ENCODE peak calls at places on chromosomes 12 and 14, in eight cellular contexts. A is fibroblast of lung; I is endothelial cell; K is astrocyte of the spinal cord; T is neural crest cell; V is CD8-positive, alpha-beta T cell; N is left ventricle myocardium inferior; B is astrocyte. J is an unnamed sample.

GRCh38 chr12:123757555-123757954 is 4.5 kb upstream of the DNAH10 start:
- DNase-seq in I (no peak), K (no peak), A (peak; percentile 5), T (no peak), B (no peak), V (no peak), N (no peak), J (peak; percentile 95)

GRCh38 chr12:8914716-8915526 is 612 bp downstream of the PHC1 start:
- DNase-seq in I (peak; percentile 57), A (peak; percentile 63), N (peak; percentile 40), T (peak; percentile 36), K (peak; percentile 58), B (peak; percentile 50), V (peak; percentile 46), J (peak; percentile 61)

GRCh38 chr14:103854822-103855733 is 7.7 kb upstream of the PPP1R13B start:
- DNase-seq in V (no peak), T (no peak), B (no peak), K (no peak), I (peak; percentile 61), N (no peak), A (no peak), J (peak; percentile 55)

GRCh38 chr12:88662093-88662492 is 81.8 kb upstream of the KITLG start:
- DNase-seq in B (no peak), A (no peak), I (no peak), V (no peak), N (no peak), T (no peak), K (no peak), J (no peak)

GRCh38 chr12:103800252-103800771 is 40.7 kb downstream of the NT5DC3 start:
- DNase-seq in T (no peak), V (no peak), B (peak; percentile 80), K (peak; percentile 88), I (no peak), A (peak; percentile 86), N (peak; percentile 67), J (peak; percentile 52)

GRCh38 chr14:73630009-73630780 is 14.6 kb upstream of the DNAL1 start:
- DNase-seq in I (no peak), V (no peak), T (no peak), K (no peak), N (no peak), A (no peak), B (no peak), J (no peak)

GRCh38 chr12:47844264-47845020 is 24.7 kb upstream of the HDAC7 start:
- DNase-seq in A (no peak), N (no peak), V (no peak), I (no peak), T (no peak), K (no peak), B (no peak), J (no peak)

GRCh38 chr12:103392722-103393121 is 103.0 kb downstream of the C12orf42 start:
- DNase-seq in T (no peak), A (no peak), B (no peak), N (no peak), I (no peak), K (no peak), V (no peak), J (no peak)

GRCh38 chr12:102501773-102502172 is 21.4 kb upstream of the IGF1 start:
- DNase-seq in B (no peak), K (no peak), N (no peak), V (no peak), T (no peak), I (no peak), A (no peak), J (no peak)

GRCh38 chr12:45285717-45286116 is 69.8 kb downstream of the ANO6 start:
- DNase-seq in N (no peak), T (no peak), A (no peak), I (no peak), K (no peak), B (no peak), V (no peak), J (no peak)

GRCh38 chr14:61381589-61381988 is 60.2 kb downstream of the PRKCH start:
- DNase-seq in I (no peak), N (no peak), T (no peak), K (no peak), A (no peak), V (no peak), B (no peak), J (peak; percentile 46)

GRCh38 chr12:103503546-103504480 is 8.0 kb upstream of the C12orf42 start:
- DNase-seq in I (peak; percentile 71), K (no peak), V (peak; percentile 45), A (no peak), T (peak; percentile 45), B (no peak), N (no peak), J (peak; percentile 43)

GRCh38 chr12:49823951-49824350 is 4.3 kb downstream of the NCKAP5L start:
- DNase-seq in A (no peak), V (no peak), T (no peak), I (no peak), N (no peak), K (no peak), B (no peak), J (no peak)

GRCh38 chr14:64611358-64612020 is 61.7 kb downstream of the PPP1R36 start:
- DNase-seq in N (no peak), I (no peak), B (no peak), A (no peak), V (no peak), T (no peak), K (no peak), J (no peak)

GRCh38 chr12:101826766-101827368 is 3.9 kb downstream of the GNPTAB start:
- DNase-seq in A (no peak), V (no peak), T (no peak), N (no peak), I (no peak), B (no peak), K (no peak), J (no peak)

GRCh38 chr12:57844725-57845477 is 1.6 kb downstream of the CTDSP2 start:
- DNase-seq in K (peak; percentile 66), T (no peak), B (peak; percentile 61), I (peak; percentile 37), V (no peak), N (peak; percentile 70), A (peak; percentile 73), J (peak; percentile 84)

DNA sequence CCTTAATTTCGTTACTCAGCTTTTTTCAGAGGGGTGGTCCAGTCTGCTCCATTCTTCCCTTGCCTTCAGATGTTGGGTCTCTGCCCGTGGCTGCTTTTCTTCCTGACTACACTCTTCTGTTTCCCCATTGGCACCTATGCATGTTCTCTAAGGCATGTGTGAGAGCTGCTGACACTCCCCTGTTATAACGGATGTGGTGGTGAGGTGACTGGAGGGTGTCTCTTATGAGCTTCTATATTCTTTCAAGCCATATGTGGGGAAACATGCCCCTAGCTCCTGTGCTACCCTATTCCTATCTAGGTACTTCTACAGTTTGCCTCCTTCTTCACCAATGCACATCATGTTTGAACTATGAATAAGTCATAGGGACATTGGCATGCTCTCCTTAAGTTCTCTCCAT is 643.2 kb downstream of the RPL10L start:
- DNase-seq in B (no peak), N (no peak), V (no peak), T (no peak), A (no peak), K (no peak), I (no peak), J (no peak)
- TF ChIP-seq CTCF in B (no peak), N (no peak), V (no peak), T (no peak), A (no peak), K (no peak), I (no peak), J (no peak)

GRCh38 chr12:67647547-67648305 is 819 bp upstream of the DYRK2 start:
- DNase-seq in A (peak; percentile 89), T (peak; percentile 56), V (no peak), I (peak; percentile 66), K (peak; percentile 88), N (peak; percentile 83), B (peak; percentile 84), J (peak; percentile 21)
- TF ChIP-seq CTCF in A (peak; percentile 50), T (peak; percentile 55), V (no peak), I (peak; percentile 28), K (peak; percentile 44), N (peak; percentile 54), B (peak; percentile 29), J (no peak)

GRCh38 chr12:82517027-82517426 is 158.7 kb downstream of the METTL25 start:
- DNase-seq in A (no peak), V (no peak), K (no peak), I (peak; percentile 20), N (no peak), T (no peak), B (no peak), J (peak; percentile 40)
- TF ChIP-seq CTCF in A (peak; percentile 52), V (no peak), K (peak; percentile 46), I (peak; percentile 46), N (no peak), T (peak; percentile 50), B (peak; percentile 17), J (peak; percentile 29)

GRCh38 chr12:40107803-40108620 is 2.1 kb upstream of the SLC2A13 start:
- DNase-seq in T (no peak), N (no peak), A (no peak), V (no peak), I (no peak), K (no peak), B (no peak), J (no peak)
- TF ChIP-seq CTCF in T (no peak), N (peak; percentile 8), A (no peak), V (peak; percentile 40), I (peak; percentile 7), K (no peak), B (no peak), J (no peak)

GRCh38 chr12:126784328-126784921 is 1482.5 kb upstream of the TMEM132C start:
- DNase-seq in K (peak; percentile 26), V (no peak), T (peak; percentile 52), B (peak; percentile 3), N (no peak), A (peak; percentile 30), I (no peak), J (peak; percentile 64)
- TF ChIP-seq CTCF in K (peak; percentile 55), V (no peak), T (peak; percentile 70), B (peak; percentile 58), N (peak; percentile 59), A (no peak), I (no peak), J (peak; percentile 70)